ENCODE peak calls at places on chromosomes 3 and 15, in eight cellular contexts. P is thoracic aorta, F is psoas muscle, N is fibroblast of lung, D is uterus, Y is pancreas, S is breast epithelium, Q is PC-3. R is an unnamed sample. For H3K4me1, the result is how much of the 10 kb centered on the place peaks cover.

GRCh38 chr15:52112203-52112750 is 298 bp downstream of the BCL2L10 start:
- DNase-seq in P (no peak), Q (no peak), F (peak), N (no peak), Y (peak), S (peak), D (no peak), R (no peak)

GRCh38 chr3:420584-420983 is 224.0 kb downstream of the CHL1 start:
- DNase-seq in S (no peak), F (no peak), P (no peak), D (no peak), Q (no peak), N (no peak), Y (no peak), R (no peak)

GRCh38 chr3:4162132-4162531 is 141.0 kb upstream of the SETMAR start:
- DNase-seq in S (no peak), P (no peak), N (no peak), F (no peak), Q (no peak), Y (no peak), D (no peak), R (no peak)

GRCh38 chr15:68576253-68577236 is 2.2 kb upstream of the CORO2B start:
- DNase-seq in N (no peak), Q (no peak), P (no peak), F (no peak), S (no peak), Y (no peak), D (no peak), R (no peak)

GRCh38 chr3:72157782-72158638 is 373.1 kb upstream of the PROK2 start:
- DNase-seq in P (no peak), F (no peak), D (no peak), S (no peak), Q (peak), Y (no peak), N (no peak), R (no peak)

GRCh38 chr3:139353920-139354556 is 10.2 kb downstream of the MRPS22 start:
- DNase-seq in S (no peak), D (no peak), N (peak), F (no peak), Q (peak), Y (no peak), P (no peak), R (no peak)

GRCh38 chr3:55416381-55416821 is 70.7 kb downstream of the WNT5A start:
- DNase-seq in P (no peak), S (no peak), Q (peak), D (no peak), F (no peak), Y (no peak), N (peak), R (no peak)

GRCh38 chr3:56787784-56788256 is 13.9 kb downstream of the ARHGEF3 start:
- DNase-seq in Y (no peak), F (no peak), D (no peak), N (no peak), S (no peak), Q (no peak), P (no peak), R (no peak)

GRCh38 chr3:149314807-149315578 is 18.4 kb downstream of the TM4SF18 start:
- DNase-seq in D (no peak), Q (peak), P (no peak), S (no peak), F (no peak), N (peak), Y (no peak), R (no peak)

GRCh38 chr3:48565591-48566400 is 2.2 kb upstream of the UCN2 start:
- DNase-seq in Q (peak), F (no peak), D (no peak), S (no peak), N (peak), P (no peak), Y (no peak), R (no peak)

GRCh38 chr3:56131976-56132590 is 336.2 kb downstream of the ERC2 start:
- DNase-seq in P (no peak), F (peak), D (peak), Y (no peak), S (no peak), N (peak), Q (peak), R (no peak)

GRCh38 chr3:72353236-72354105 is 494.8 kb downstream of the SHQ1 start:
- DNase-seq in S (no peak), D (no peak), F (no peak), Q (peak), Y (no peak), N (no peak), P (no peak), R (no peak)

GRCh38 chr3:140499114-140499757 is 178.6 kb upstream of the TRIM42 start:
- DNase-seq in S (no peak), N (no peak), D (no peak), P (no peak), F (no peak), Q (peak), Y (no peak), R (no peak)

GRCh38 chr3:12371525-12372140 is 82.8 kb downstream of the PPARG start:
- DNase-seq in Y (no peak), P (no peak), D (no peak), N (peak), F (no peak), Q (peak), S (no peak), R (no peak)

GRCh38 chr15:64315136-64315661 is 40.8 kb downstream of the CSNK1G1 start:
- DNase-seq in N (no peak), S (no peak), Q (no peak), F (no peak), P (no peak), Y (no peak), D (no peak), R (no peak)

GRCh38 chr3:1235526-1236120 is 142.8 kb downstream of the CNTN6 start:
- DNase-seq in S (no peak), N (no peak), Q (no peak), Y (no peak), P (no peak), F (no peak), D (no peak), R (no peak)

GRCh38 chr3:127410137-127410488 is 122.3 kb upstream of the PRR20G start:
- DNase-seq in F (no peak), D (peak), Q (no peak), P (no peak), S (no peak), Y (no peak), N (no peak), R (no peak)

GRCh38 chr3:136184703-136185102 is 11.4 kb downstream of the MSL2 start:
- DNase-seq in D (no peak), S (no peak), Y (no peak), N (peak), F (no peak), P (no peak), Q (no peak), R (no peak)

GRCh38 chr3:136186850-136187249 is 9.3 kb downstream of the MSL2 start:
- DNase-seq in Y (no peak), P (no peak), D (no peak), F (no peak), S (no peak), Q (no peak), N (no peak), R (no peak)

GRCh38 chr3:136186330-136186729 is 9.8 kb downstream of the MSL2 start:
- DNase-seq in N (no peak), Y (no peak), D (no peak), Q (peak), S (no peak), F (no peak), P (no peak), R (no peak)

GRCh38 chr3:136177876-136178275 is 18.3 kb downstream of the MSL2 start:
- DNase-seq in Q (no peak), D (no peak), Y (no peak), S (no peak), P (no peak), N (no peak), F (no peak), R (no peak)

GRCh38 chr3:136181741-136182140 is 14.4 kb downstream of the MSL2 start:
- DNase-seq in Y (no peak), F (no peak), N (no peak), P (no peak), D (no peak), Q (no peak), S (no peak), R (no peak)
- H3K4me1 ChIP-seq in Y (under half), F (half or more), N (under half), P (under half), D (under half), Q (under half), S (under half), R (under half)

DNA sequence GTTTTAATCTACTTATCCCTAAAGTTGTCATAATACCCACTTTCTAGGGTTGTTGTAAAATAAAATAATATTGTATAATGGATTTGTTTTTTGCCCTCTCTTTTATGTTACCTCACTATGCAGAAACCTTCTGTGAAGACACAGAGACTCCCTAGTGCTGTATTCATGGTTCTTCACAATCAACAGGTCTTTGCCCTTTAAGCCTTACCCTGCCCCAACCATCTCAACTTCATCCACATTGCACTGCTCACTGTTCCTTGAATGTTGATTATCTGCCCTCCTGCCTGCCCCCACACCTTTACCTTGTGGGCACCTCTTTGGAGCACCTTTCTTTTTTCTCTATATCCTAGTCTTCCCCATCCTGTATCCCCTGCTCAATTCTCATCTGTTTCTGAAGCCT is 21.1 kb downstream of the CMSS1 start:
- DNase-seq in Q (no peak), D (no peak), N (no peak), S (no peak), Y (no peak), P (no peak), F (no peak), R (no peak)
- H3K4me1 ChIP-seq in Q (under half), D (under half), N (under half), S (under half), Y (under half), P (under half), F (under half), R (under half)

GRCh38 chr15:58460108-58460507 is 28.3 kb downstream of the LIPC start:
- DNase-seq in D (no peak), Q (no peak), P (no peak), F (no peak), S (no peak), Y (no peak), N (no peak), R (no peak)
- H3K4me1 ChIP-seq in D (under half), Q (half or more), P (under half), F (under half), S (under half), Y (under half), N (under half), R (under half)

DNA sequence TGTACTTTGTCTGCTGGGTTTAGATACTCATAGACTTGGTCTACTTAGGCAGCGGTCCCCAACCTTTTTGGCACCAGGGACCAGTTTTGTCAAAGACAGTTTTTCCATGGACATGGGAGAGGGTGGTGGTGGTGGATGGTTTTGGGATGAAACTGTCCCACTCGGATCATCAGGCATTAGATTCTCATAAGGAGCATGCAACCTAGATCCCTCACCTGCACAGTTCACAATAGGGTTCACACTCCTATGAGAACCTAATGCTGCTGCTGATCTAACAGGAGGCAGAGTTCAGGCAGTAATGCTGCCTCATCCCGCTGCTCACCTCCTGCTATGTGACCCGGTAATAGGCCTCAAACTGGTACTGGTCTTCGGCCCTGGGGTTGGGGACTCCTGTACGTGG is 45.3 kb downstream of the CMSS1 start:
- DNase-seq in D (no peak), S (no peak), Y (no peak), Q (no peak), N (no peak), F (no peak), P (no peak), R (no peak)
- H3K4me1 ChIP-seq in D (under half), S (under half), Y (under half), Q (half or more), N (half or more), F (half or more), P (half or more), R (under half)

DNA sequence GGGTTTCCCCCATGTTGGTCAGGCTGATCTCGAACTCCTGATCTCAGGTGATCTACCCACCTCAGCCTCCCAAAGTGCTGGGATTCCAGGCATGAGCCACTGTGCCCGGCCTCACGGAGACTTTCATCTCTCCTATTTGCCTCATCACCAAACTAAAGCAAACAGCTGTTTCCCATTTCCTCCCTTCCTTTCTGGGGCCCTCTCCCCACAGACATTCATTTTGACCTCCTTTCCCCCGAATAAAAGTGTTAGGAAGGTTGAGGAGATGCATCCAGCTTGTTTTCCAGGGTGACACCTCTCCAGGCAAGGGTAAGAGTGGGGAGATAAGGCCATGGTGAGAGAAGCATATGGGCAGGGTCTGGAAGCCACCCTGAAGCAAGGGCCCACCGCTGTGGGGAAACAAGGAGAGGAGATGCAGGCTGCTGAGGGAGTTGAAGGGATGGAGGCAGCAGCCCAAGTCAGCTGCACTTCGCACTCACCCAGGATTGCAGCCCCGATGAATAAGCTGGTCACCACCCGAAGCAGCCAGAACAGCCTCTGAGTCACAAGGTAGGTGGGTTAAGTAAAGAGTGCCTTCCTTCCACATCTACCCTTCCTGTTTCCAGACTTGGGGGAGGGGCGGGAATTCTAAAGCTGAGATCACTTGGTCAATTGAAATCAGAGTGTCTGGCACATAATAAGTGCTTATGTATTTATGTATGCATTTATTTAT is 7.7 kb downstream of the DUOXA2 start:
- DNase-seq in Q (peak), F (no peak), P (no peak), S (no peak), N (peak), Y (no peak), D (no peak), R (no peak)
- H3K4me1 ChIP-seq in Q (under half), F (under half), P (under half), S (under half), N (under half), Y (under half), D (under half), R (under half)

GRCh38 chr15:40328711-40329240 is 5.3 kb downstream of the INAFM2 start:
- DNase-seq in Q (no peak), S (no peak), Y (no peak), F (no peak), P (no peak), N (no peak), D (no peak), R (no peak)
- H3K4me1 ChIP-seq in Q (under half), S (under half), Y (under half), F (half or more), P (half or more), N (under half), D (under half), R (under half)

R was measured in iPS DF 6.9.